ENCODE peak calls at places on chromosomes 7 and 10, in six cellular contexts. One of them, this sample, is unnamed.

GRCh38 chr7:87810726-87811125 is 65.4 kb downstream of the SLC25A40 start:
- DNase-seq in A549: no peak
- DNase-seq in HL-60: no peak
- DNase-seq in psoas muscle: no peak
- DNase-seq in fibroblast of lung: no peak
- DNase-seq in brain microvascular endothelial cell: no peak
- DNase-seq in this sample: no peak

GRCh38 chr10:6211341-6212265 is 8.9 kb downstream of the PFKFB3 start:
- DNase-seq in fibroblast of lung: peak
- DNase-seq in brain microvascular endothelial cell: no peak
- DNase-seq in HL-60: no peak
- DNase-seq in psoas muscle: peak
- DNase-seq in A549: no peak
- DNase-seq in this sample: no peak

GRCh38 chr10:113538131-113538530 is 14.7 kb upstream of the HABP2 start:
- DNase-seq in HL-60: no peak
- DNase-seq in brain microvascular endothelial cell: no peak
- DNase-seq in A549: no peak
- DNase-seq in fibroblast of lung: no peak
- DNase-seq in psoas muscle: no peak
- DNase-seq in this sample: no peak

GRCh38 chr10:46528675-46529615 is 27.5 kb downstream of the GPRIN2 start:
- DNase-seq in HL-60: no peak
- DNase-seq in brain microvascular endothelial cell: no peak
- DNase-seq in psoas muscle: peak
- DNase-seq in A549: no peak
- DNase-seq in fibroblast of lung: no peak
- DNase-seq in this sample: no peak

GRCh38 chr10:48333856-48334255 is 27.4 kb downstream of the MAPK8 start:
- DNase-seq in brain microvascular endothelial cell: no peak
- DNase-seq in psoas muscle: no peak
- DNase-seq in A549: no peak
- DNase-seq in HL-60: no peak
- DNase-seq in fibroblast of lung: peak
- DNase-seq in this sample: no peak

GRCh38 chr10:79367421-79368189 is 20.3 kb downstream of the PPIF start:
- DNase-seq in fibroblast of lung: peak
- DNase-seq in HL-60: no peak
- DNase-seq in brain microvascular endothelial cell: peak
- DNase-seq in A549: no peak
- DNase-seq in psoas muscle: no peak
- DNase-seq in this sample: no peak

GRCh38 chr7:65966167-65966566 is 15.8 kb downstream of the GUSB start:
- DNase-seq in A549: no peak
- DNase-seq in HL-60: no peak
- DNase-seq in brain microvascular endothelial cell: no peak
- DNase-seq in fibroblast of lung: no peak
- DNase-seq in psoas muscle: no peak
- DNase-seq in this sample: no peak

GRCh38 chr7:117010375-117011133 is 57.3 kb downstream of the ST7 start:
- DNase-seq in HL-60: no peak
- DNase-seq in psoas muscle: no peak
- DNase-seq in brain microvascular endothelial cell: peak
- DNase-seq in fibroblast of lung: peak
- DNase-seq in A549: no peak
- DNase-seq in this sample: no peak

GRCh38 chr10:68826764-68827591 is at the start of gene STOX1:
- DNase-seq in brain microvascular endothelial cell: peak
- DNase-seq in HL-60: peak
- DNase-seq in psoas muscle: peak
- DNase-seq in A549: peak
- DNase-seq in fibroblast of lung: peak
- DNase-seq in this sample: no peak

GRCh38 chr7:82146491-82146890 is 297.1 kb downstream of the CACNA2D1 start:
- DNase-seq in brain microvascular endothelial cell: no peak
- DNase-seq in A549: no peak
- DNase-seq in fibroblast of lung: no peak
- DNase-seq in psoas muscle: no peak
- DNase-seq in HL-60: no peak
- DNase-seq in this sample: no peak

GRCh38 chr10:52853704-52854103 is 81.1 kb upstream of the MBL2 start:
- DNase-seq in fibroblast of lung: no peak
- DNase-seq in A549: no peak
- DNase-seq in brain microvascular endothelial cell: no peak
- DNase-seq in psoas muscle: no peak
- DNase-seq in HL-60: no peak
- DNase-seq in this sample: no peak

GRCh38 chr7:154881046-154881445 is 121.9 kb downstream of the PAXIP1 start:
- DNase-seq in brain microvascular endothelial cell: no peak
- DNase-seq in A549: no peak
- DNase-seq in HL-60: no peak
- DNase-seq in fibroblast of lung: no peak
- DNase-seq in psoas muscle: no peak
- DNase-seq in this sample: no peak

GRCh38 chr10:132676193-132676891 is 109.6 kb downstream of the NKX6-2 start:
- DNase-seq in A549: no peak
- DNase-seq in brain microvascular endothelial cell: no peak
- DNase-seq in HL-60: no peak
- DNase-seq in psoas muscle: peak
- DNase-seq in fibroblast of lung: no peak
- DNase-seq in this sample: no peak

GRCh38 chr7:33776791-33777190 is 128.5 kb upstream of the BMPER start:
- DNase-seq in fibroblast of lung: peak
- DNase-seq in psoas muscle: no peak
- DNase-seq in A549: no peak
- DNase-seq in HL-60: no peak
- DNase-seq in brain microvascular endothelial cell: no peak
- DNase-seq in this sample: no peak

GRCh38 chr7:477626-478220 is 41.9 kb downstream of the PDGFA start:
- DNase-seq in HL-60: no peak
- DNase-seq in psoas muscle: peak
- DNase-seq in fibroblast of lung: peak
- DNase-seq in A549: no peak
- DNase-seq in brain microvascular endothelial cell: no peak
- DNase-seq in this sample: no peak

GRCh38 chr7:480531-481218 is 39.0 kb downstream of the PDGFA start:
- DNase-seq in psoas muscle: peak
- DNase-seq in A549: no peak
- DNase-seq in HL-60: no peak
- DNase-seq in brain microvascular endothelial cell: no peak
- DNase-seq in fibroblast of lung: no peak
- DNase-seq in this sample: no peak

GRCh38 chr7:479948-480499 is 39.6 kb downstream of the PDGFA start:
- DNase-seq in A549: no peak
- DNase-seq in fibroblast of lung: no peak
- DNase-seq in psoas muscle: peak
- DNase-seq in brain microvascular endothelial cell: no peak
- DNase-seq in HL-60: no peak
- DNase-seq in this sample: no peak

GRCh38 chr7:481219-481930 is 38.3 kb downstream of the PDGFA start:
- DNase-seq in HL-60: no peak
- DNase-seq in psoas muscle: peak
- DNase-seq in A549: no peak
- DNase-seq in fibroblast of lung: no peak
- DNase-seq in brain microvascular endothelial cell: no peak
- DNase-seq in this sample: no peak

DNA sequence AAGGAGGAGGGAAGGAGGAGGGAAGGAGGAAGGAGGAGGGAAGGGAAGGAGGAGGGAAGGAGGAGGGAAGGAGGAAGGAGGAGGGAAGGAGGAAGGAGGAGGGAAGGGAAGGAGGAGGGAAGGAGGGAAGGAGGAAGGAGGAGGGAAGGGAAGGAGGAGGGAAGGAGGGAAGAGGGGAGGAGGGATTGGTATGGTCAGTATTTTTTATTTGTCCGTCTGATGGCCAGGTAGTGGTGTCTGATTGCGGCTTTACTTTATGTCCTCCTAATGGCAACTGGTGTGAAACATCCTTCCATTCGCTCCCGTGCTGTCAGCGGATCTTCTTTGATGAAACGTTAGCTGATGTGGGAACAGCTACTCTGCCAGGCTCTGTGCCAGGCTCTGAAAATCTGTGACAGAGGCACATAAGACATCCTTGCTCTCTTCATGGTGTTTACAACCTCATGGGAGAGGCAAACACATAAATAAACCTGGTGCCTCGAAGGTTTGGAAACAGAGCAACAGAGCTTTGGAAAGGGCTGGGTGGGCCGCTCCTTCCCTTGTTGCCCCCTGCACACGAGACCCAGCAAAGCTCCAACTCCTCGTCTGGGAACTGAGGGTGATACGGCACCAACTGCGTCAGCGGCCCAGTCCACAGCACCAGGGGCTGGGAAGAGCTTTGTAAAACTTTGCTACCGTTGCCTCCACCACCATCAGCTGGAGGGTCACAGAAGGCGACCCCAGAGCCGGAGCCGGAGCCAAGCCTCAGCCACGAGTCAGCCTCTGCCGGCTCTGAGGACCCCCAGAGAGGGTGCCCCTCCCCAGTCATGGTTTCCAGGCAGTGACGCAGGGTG is 40.3 kb downstream of the PDGFA start:
- DNase-seq in psoas muscle: peak
- DNase-seq in fibroblast of lung: no peak
- DNase-seq in brain microvascular endothelial cell: no peak
- DNase-seq in HL-60: no peak
- DNase-seq in A549: no peak
- DNase-seq in this sample: no peak
- H3K4me3 ChIP-seq in psoas muscle: no peak
- H3K4me3 ChIP-seq in fibroblast of lung: no peak
- H3K4me3 ChIP-seq in brain microvascular endothelial cell: no peak
- H3K4me3 ChIP-seq in HL-60: no peak
- H3K4me3 ChIP-seq in A549: no peak
- H3K4me3 ChIP-seq in this sample: no peak

GRCh38 chr7:107047902-107048782 is 3.6 kb downstream of the PRKAR2B start:
- DNase-seq in psoas muscle: no peak
- DNase-seq in fibroblast of lung: peak
- DNase-seq in brain microvascular endothelial cell: no peak
- DNase-seq in A549: no peak
- DNase-seq in HL-60: no peak
- DNase-seq in this sample: no peak
- TF ChIP-seq CTCF in psoas muscle: no peak
- TF ChIP-seq CTCF in fibroblast of lung: no peak
- TF ChIP-seq CTCF in brain microvascular endothelial cell: peak
- TF ChIP-seq CTCF in A549: no peak
- TF ChIP-seq CTCF in HL-60: no peak
- TF ChIP-seq CTCF in this sample: no peak

GRCh38 chr10:75407296-75407715 is 5.7 kb upstream of the ZNF503 start:
- DNase-seq in fibroblast of lung: no peak
- DNase-seq in psoas muscle: no peak
- DNase-seq in brain microvascular endothelial cell: no peak
- DNase-seq in HL-60: no peak
- DNase-seq in A549: no peak
- DNase-seq in this sample: no peak
- H3K4me3 ChIP-seq in fibroblast of lung: no peak
- H3K4me3 ChIP-seq in psoas muscle: peak
- H3K4me3 ChIP-seq in brain microvascular endothelial cell: no peak
- H3K4me3 ChIP-seq in HL-60: no peak
- H3K4me3 ChIP-seq in A549: no peak
- H3K4me3 ChIP-seq in this sample: no peak

DNA sequence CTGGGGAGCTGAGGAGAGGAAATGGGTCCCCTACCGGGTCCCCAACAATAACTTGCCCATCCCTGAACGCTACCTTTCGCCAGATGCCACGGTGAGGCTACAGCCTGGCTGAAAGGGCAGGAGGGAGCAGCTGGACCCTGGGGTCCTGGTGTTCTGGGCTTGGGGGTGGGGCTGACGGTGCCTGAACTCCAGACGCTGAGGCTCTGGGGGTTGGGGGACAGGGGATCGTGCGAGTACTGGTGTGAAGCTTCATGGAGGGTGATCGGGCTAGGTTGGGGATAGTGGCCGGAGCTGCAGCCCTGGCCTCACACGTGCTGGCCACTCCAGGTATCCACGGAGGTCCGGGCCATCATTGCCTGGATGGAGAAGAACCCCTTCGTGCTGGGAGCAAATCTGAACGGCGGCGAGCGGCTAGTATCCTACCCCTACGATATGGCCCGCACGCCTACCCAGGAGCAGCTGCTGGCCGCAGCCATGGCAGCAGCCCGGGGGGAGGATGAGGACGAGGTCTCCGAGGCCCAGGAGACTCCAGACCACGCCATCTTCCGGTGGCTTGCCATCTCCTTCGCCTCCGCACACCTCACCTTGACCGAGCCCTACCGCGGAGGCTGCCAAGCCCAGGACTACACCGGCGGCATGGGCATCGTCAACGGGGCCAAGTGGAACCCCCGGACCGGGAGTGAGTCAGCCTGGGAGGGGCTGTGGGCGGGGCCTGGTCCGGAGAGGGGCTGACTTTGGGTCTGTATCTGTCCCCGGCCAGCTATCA is 8.3 kb downstream of the AEBP1 start:
- DNase-seq in fibroblast of lung: no peak
- DNase-seq in brain microvascular endothelial cell: no peak
- DNase-seq in A549: no peak
- DNase-seq in HL-60: no peak
- DNase-seq in psoas muscle: peak
- DNase-seq in this sample: no peak
- TF ChIP-seq CTCF in fibroblast of lung: no peak
- TF ChIP-seq CTCF in brain microvascular endothelial cell: no peak
- TF ChIP-seq CTCF in A549: no peak
- TF ChIP-seq CTCF in HL-60: no peak
- TF ChIP-seq CTCF in psoas muscle: no peak
- TF ChIP-seq CTCF in this sample: no peak

DNA sequence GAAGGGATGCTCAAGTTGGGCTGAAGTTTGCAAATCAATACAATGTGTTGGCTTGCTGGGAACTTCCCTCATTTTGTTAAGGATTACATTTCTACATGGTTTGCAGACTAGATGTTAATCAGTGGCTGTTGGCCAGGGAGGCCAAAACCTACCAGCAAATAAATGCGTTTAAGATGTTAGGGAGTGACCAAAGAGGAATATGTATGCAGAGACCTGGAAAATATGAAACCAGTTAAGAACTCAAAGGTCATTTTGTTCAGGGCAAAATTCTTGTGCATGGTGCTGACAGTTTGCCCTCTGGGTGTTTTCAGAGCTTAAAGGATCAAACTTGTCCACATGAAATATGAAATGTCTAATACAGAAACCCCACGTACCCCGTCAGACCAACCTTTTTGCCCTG is 30.3 kb downstream of the GATA3 start:
- DNase-seq in brain microvascular endothelial cell: no peak
- DNase-seq in HL-60: no peak
- DNase-seq in fibroblast of lung: no peak
- DNase-seq in A549: no peak
- DNase-seq in psoas muscle: no peak
- DNase-seq in this sample: no peak
- H3K4me3 ChIP-seq in brain microvascular endothelial cell: no peak
- H3K4me3 ChIP-seq in HL-60: no peak
- H3K4me3 ChIP-seq in fibroblast of lung: no peak
- H3K4me3 ChIP-seq in A549: no peak
- H3K4me3 ChIP-seq in psoas muscle: no peak
- H3K4me3 ChIP-seq in this sample: no peak

DNA sequence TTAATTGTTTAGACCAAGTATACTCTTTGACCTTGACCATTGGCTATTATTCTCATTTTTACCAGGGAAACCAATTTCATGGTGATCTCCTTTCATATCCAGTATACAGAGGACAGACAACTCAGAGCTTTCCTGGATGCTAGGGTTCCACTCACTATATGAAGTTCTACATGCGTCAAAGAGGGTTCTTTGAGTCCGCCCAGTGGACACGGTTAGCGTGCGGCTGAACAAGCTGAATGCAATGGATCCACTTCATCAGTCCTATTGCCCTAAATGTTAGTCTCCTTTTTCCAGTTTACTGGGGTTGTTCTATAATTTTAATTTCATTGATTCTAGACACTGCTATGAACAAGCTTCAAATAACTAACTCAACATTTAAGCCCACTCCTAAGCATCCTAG is 162.4 kb upstream of the PCLO start:
- DNase-seq in psoas muscle: no peak
- DNase-seq in fibroblast of lung: no peak
- DNase-seq in A549: no peak
- DNase-seq in HL-60: no peak
- DNase-seq in brain microvascular endothelial cell: no peak
- DNase-seq in this sample: no peak
- TF ChIP-seq CTCF in psoas muscle: no peak
- TF ChIP-seq CTCF in fibroblast of lung: no peak
- TF ChIP-seq CTCF in A549: no peak
- TF ChIP-seq CTCF in HL-60: no peak
- TF ChIP-seq CTCF in brain microvascular endothelial cell: no peak
- TF ChIP-seq CTCF in this sample: no peak

This sample was measured in AG04449.